ENCODE peak calls at places on chromosome 15, in nine cellular contexts. K, O, A, V, R, H, Q, L and X are unnamed samples.

GRCh38 chr15:75672646-75673425 is 25.1 kb downstream of the SNX33 start:
- DNase-seq in K (peak), O (peak), A (no peak), V (peak), R (no peak), H (no peak), Q (peak), L (no peak), X (peak)

GRCh38 chr15:85588657-85589056 is 206.1 kb downstream of the KLHL25 start:
- DNase-seq in K (no peak), O (peak), A (no peak), V (peak), R (no peak), H (no peak), Q (no peak), L (no peak), X (no peak)

GRCh38 chr15:74978077-74978476 is 17.3 kb upstream of the SCAMP5 start:
- DNase-seq in K (no peak), O (no peak), A (no peak), V (no peak), R (no peak), H (peak), Q (no peak), L (no peak), X (no peak)

GRCh38 chr15:45637552-45638033 is 2.8 kb downstream of the SQOR start:
- DNase-seq in K (no peak), O (peak), A (peak), V (peak), R (peak), H (peak), Q (no peak), L (peak), X (peak)

GRCh38 chr15:39135989-39136388 is 444.9 kb upstream of the THBS1 start:
- DNase-seq in K (no peak), O (peak), A (no peak), V (peak), R (peak), H (no peak), Q (no peak), L (peak), X (peak)

GRCh38 chr15:29143293-29143692 is 126.3 kb downstream of the NSMCE3 start:
- DNase-seq in K (no peak), O (no peak), A (no peak), V (no peak), R (no peak), H (no peak), Q (no peak), L (no peak), X (no peak)

GRCh38 chr15:70605606-70606410 is 157.6 kb downstream of the UACA start:
- DNase-seq in K (no peak), O (peak), A (no peak), V (peak), R (peak), H (peak), Q (peak), L (no peak), X (peak)

GRCh38 chr15:52337198-52337853 is 41.7 kb upstream of the MYO5C start:
- DNase-seq in K (peak), O (peak), A (no peak), V (peak), R (no peak), H (no peak), Q (no peak), L (no peak), X (peak)

GRCh38 chr15:84962975-84963374 is 18.7 kb upstream of the PDE8A start:
- DNase-seq in K (no peak), O (no peak), A (no peak), V (no peak), R (no peak), H (no peak), Q (no peak), L (no peak), X (no peak)

GRCh38 chr15:41827290-41827879 is 507 bp upstream of the JMJD7 start:
- DNase-seq in K (peak), O (no peak), A (no peak), V (no peak), R (no peak), H (peak), Q (peak), L (no peak), X (no peak)

GRCh38 chr15:85897207-85897817 is 102.6 kb upstream of the KLHL25 start:
- DNase-seq in K (peak), O (peak), A (no peak), V (no peak), R (no peak), H (no peak), Q (no peak), L (no peak), X (no peak)

GRCh38 chr15:94582368-94582767 is 351.0 kb downstream of the MCTP2 start:
- DNase-seq in K (peak), O (peak), A (no peak), V (no peak), R (no peak), H (no peak), Q (peak), L (no peak), X (no peak)

GRCh38 chr15:90336705-90337141 is 15.4 kb upstream of the ZNF774 start:
- DNase-seq in K (no peak), O (peak), A (no peak), V (peak), R (peak), H (no peak), Q (no peak), L (no peak), X (peak)

GRCh38 chr15:43871835-43872234 is 45.0 kb downstream of the WDR76 start:
- DNase-seq in K (no peak), O (no peak), A (no peak), V (no peak), R (no peak), H (no peak), Q (no peak), L (no peak), X (no peak)

GRCh38 chr15:88018865-88019626 is 237.5 kb downstream of the NTRK3 start:
- DNase-seq in K (peak), O (peak), A (no peak), V (peak), R (peak), H (no peak), Q (no peak), L (peak), X (peak)

DNA sequence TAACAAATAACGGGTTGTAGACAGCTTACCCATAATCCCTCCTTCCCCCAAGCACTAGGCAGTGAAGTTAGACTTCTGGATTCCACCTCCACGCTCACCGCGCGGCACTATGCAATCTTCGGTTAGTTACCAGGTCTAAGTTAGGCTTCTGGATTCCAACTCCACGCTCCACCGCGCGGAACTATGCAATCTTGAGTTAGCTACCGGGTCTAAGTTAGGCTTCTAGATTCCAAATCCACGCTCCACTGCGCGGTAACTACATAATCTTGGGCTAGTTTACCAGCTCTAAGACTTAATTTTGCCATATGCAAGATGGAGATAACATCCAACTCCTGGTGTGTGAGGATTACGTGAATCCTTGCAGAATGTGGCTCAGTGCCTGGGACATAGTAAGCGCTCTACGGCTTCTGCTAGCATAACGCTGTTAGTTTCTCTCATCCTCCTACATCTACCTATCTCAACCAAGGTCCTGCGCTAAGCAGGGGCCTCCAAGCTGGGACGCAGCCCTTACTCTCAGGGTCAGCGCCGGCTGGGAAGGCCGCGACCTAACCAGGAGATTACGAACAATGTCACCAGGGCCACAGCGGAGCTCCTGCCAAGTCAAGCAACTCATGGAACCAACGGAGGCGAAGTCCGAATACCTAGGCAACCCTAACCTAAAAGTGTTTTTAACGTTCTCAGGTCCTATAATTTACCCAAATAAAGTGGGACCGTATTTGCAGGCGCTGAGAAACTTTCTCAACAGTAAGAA is 492 bp upstream of the RPLP1 start:
- DNase-seq in K (no peak), O (peak), A (no peak), V (peak), R (no peak), H (peak), Q (peak), L (no peak), X (no peak)
- H3K4me3 ChIP-seq in K (peak), O (peak), A (peak), V (peak), R (peak), H (peak), Q (peak), L (peak), X (peak)

GRCh38 chr15:60370804-60371700 is 26.7 kb downstream of the ANXA2 start:
- DNase-seq in K (no peak), O (peak), A (no peak), V (peak), R (peak), H (peak), Q (no peak), L (peak), X (peak)
- H3K4me3 ChIP-seq in K (no peak), O (no peak), A (no peak), V (no peak), R (no peak), H (no peak), Q (no peak), L (no peak), X (no peak)

GRCh38 chr15:72797834-72798233 is 14.3 kb upstream of the ADPGK start:
- DNase-seq in K (no peak), O (no peak), A (no peak), V (no peak), R (no peak), H (no peak), Q (no peak), L (no peak), X (no peak)

GRCh38 chr15:72800819-72801481 is 17.4 kb upstream of the ADPGK start:
- DNase-seq in K (peak), O (peak), A (no peak), V (peak), R (no peak), H (no peak), Q (no peak), L (no peak), X (no peak)

GRCh38 chr15:72796210-72796514 is 12.6 kb upstream of the ADPGK start:
- DNase-seq in K (no peak), O (no peak), A (no peak), V (peak), R (no peak), H (no peak), Q (no peak), L (no peak), X (no peak)

GRCh38 chr15:72796515-72797337 is 13.2 kb upstream of the ADPGK start:
- DNase-seq in K (peak), O (peak), A (peak), V (peak), R (no peak), H (peak), Q (peak), L (no peak), X (peak)

GRCh38 chr15:72797338-72797689 is 13.8 kb upstream of the ADPGK start:
- DNase-seq in K (no peak), O (no peak), A (no peak), V (no peak), R (no peak), H (no peak), Q (no peak), L (no peak), X (no peak)
- H3K4me3 ChIP-seq in K (no peak), O (peak), A (peak), V (peak), R (peak), H (peak), Q (peak), L (peak), X (peak)

GRCh38 chr15:40282870-40283614 is at the start of gene ANKRD63:
- DNase-seq in K (no peak), O (no peak), A (no peak), V (no peak), R (no peak), H (peak), Q (peak), L (no peak), X (no peak)

GRCh38 chr15:40282144-40282869 is 557 bp downstream of the ANKRD63 start:
- DNase-seq in K (peak), O (no peak), A (peak), V (no peak), R (no peak), H (peak), Q (peak), L (no peak), X (no peak)

GRCh38 chr15:40280260-40281056 is 2.4 kb downstream of the ANKRD63 start:
- DNase-seq in K (peak), O (no peak), A (no peak), V (no peak), R (no peak), H (no peak), Q (peak), L (no peak), X (no peak)

GRCh38 chr15:40279437-40280141 is 3.3 kb downstream of the ANKRD63 start:
- DNase-seq in K (peak), O (peak), A (peak), V (peak), R (no peak), H (peak), Q (peak), L (no peak), X (peak)

GRCh38 chr15:40281057-40281850 is 1.6 kb downstream of the ANKRD63 start:
- DNase-seq in K (peak), O (no peak), A (no peak), V (no peak), R (no peak), H (no peak), Q (no peak), L (no peak), X (no peak)
- H3K4me3 ChIP-seq in K (no peak), O (no peak), A (no peak), V (no peak), R (no peak), H (peak), Q (peak), L (no peak), X (no peak)

DNA sequence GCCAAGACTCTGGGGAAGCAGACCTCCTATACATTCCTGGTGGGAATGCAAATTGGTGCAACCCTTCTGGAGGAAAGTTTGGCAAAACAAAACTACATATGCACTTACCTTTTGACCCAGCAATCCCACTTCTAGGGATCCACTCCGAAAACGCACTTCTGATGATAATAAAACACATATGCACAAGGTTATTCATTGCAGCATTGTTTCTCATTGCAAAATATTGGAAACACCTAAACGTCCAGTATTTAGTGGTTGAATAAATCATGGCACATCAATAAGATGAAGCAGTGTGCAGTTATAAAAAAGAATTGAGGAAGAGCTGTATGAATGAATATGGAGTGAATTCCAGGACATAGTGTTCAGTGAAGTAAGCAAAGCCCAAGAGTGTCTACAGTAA is 145.4 kb upstream of the ABHD17C start:
- DNase-seq in K (no peak), O (peak), A (no peak), V (peak), R (no peak), H (no peak), Q (no peak), L (no peak), X (no peak)
- H3K4me3 ChIP-seq in K (no peak), O (peak), A (no peak), V (peak), R (peak), H (no peak), Q (no peak), L (peak), X (peak)

GRCh38 chr15:68574051-68574450 is 4.7 kb upstream of the CORO2B start:
- DNase-seq in K (no peak), O (no peak), A (no peak), V (no peak), R (no peak), H (peak), Q (no peak), L (no peak), X (no peak)
- H3K4me3 ChIP-seq in K (no peak), O (no peak), A (no peak), V (no peak), R (no peak), H (no peak), Q (no peak), L (no peak), X (no peak)

GRCh38 chr15:58331562-58331902 is 100.3 kb upstream of the LIPC start:
- DNase-seq in K (no peak), O (no peak), A (no peak), V (no peak), R (no peak), H (no peak), Q (no peak), L (peak), X (no peak)
- H3K4me3 ChIP-seq in K (no peak), O (no peak), A (no peak), V (no peak), R (no peak), H (no peak), Q (no peak), L (no peak), X (no peak)

GRCh38 chr15:83285284-83285978 is 967 bp upstream of the BNC1 start:
- DNase-seq in K (peak), O (no peak), A (no peak), V (no peak), R (no peak), H (no peak), Q (peak), L (no peak), X (no peak)
- H3K4me3 ChIP-seq in K (no peak), O (peak), A (no peak), V (no peak), R (no peak), H (no peak), Q (peak), L (no peak), X (no peak)

DNA sequence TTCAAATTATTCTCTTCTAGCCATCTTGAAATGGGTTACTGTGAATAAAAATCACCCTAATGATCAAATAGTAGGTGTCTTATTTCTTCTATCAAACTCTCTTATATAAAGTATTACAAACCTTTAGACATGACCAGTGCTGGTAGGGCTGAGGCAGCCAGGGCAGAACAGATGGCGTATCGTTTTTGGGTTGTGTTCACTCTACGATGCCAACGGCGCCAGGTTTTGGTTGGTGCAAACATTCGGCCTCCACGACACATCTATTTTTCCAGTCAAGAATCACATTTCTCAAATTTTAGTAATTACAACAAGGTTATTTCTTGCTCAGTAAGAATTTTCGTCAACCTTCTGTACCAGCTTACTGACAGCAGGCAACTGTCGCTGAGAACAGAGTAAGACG is 2.2 kb downstream of the RPL4 start:
- DNase-seq in K (no peak), O (no peak), A (no peak), V (no peak), R (no peak), H (no peak), Q (no peak), L (no peak), X (no peak)
- H3K4me3 ChIP-seq in K (peak), O (peak), A (peak), V (peak), R (no peak), H (no peak), Q (peak), L (no peak), X (peak)